ENCODE peak calls at places on chromosomes 5 and 9, in eight cellular contexts. Q is thyroid gland, K is fibroblast of pulmonary artery, H is fibroblast of lung, C is AG04449, E is OCI-LY7, N is A549, F is spleen. A is an unnamed sample.

GRCh38 chr5:2866622-2867372 is 115.3 kb upstream of the IRX2 start:
- DNase-seq in C (no peak), H (no peak), Q (no peak), F (no peak), E (no peak), N (no peak), K (no peak), A (no peak)

GRCh38 chr9:108582716-108583115 is 273.1 kb downstream of the ACTL7B start:
- DNase-seq in C (no peak), H (no peak), E (no peak), N (no peak), K (no peak), F (no peak), Q (no peak), A (no peak)

GRCh38 chr9:134057751-134058701 is 9.8 kb downstream of the BRD3 start:
- DNase-seq in N (no peak), C (no peak), Q (peak), E (no peak), F (peak), K (no peak), H (no peak), A (no peak)

GRCh38 chr9:127723450-127723849 is 7.6 kb downstream of the TTC16 start:
- DNase-seq in C (no peak), K (peak), E (no peak), Q (peak), F (no peak), N (no peak), H (peak), A (no peak)

GRCh38 chr5:148011407-148012124 is 52.2 kb upstream of the SPINK5 start:
- DNase-seq in E (no peak), K (peak), Q (no peak), N (no peak), F (no peak), C (no peak), H (peak), A (no peak)

GRCh38 chr5:35069188-35069587 is 21.4 kb upstream of the AGXT2 start:
- DNase-seq in E (no peak), H (no peak), Q (no peak), F (no peak), N (no peak), K (no peak), C (no peak), A (no peak)

GRCh38 chr9:6239694-6240093 is 24.1 kb downstream of the IL33 start:
- DNase-seq in F (no peak), H (no peak), N (no peak), Q (no peak), C (no peak), E (no peak), K (peak), A (no peak)

GRCh38 chr9:129613520-129614175 is 7.3 kb downstream of the C9orf50 start:
- DNase-seq in E (no peak), C (no peak), K (no peak), H (no peak), Q (peak), F (no peak), N (no peak), A (peak)

GRCh38 chr5:68260455-68260854 is 44.9 kb downstream of the PIK3R1 start:
- DNase-seq in H (no peak), Q (no peak), E (no peak), F (no peak), N (no peak), K (no peak), C (no peak), A (no peak)

GRCh38 chr5:68264024-68264956 is 48.7 kb downstream of the PIK3R1 start:
- DNase-seq in C (no peak), K (peak), Q (no peak), F (no peak), N (no peak), H (peak), E (no peak), A (no peak)

GRCh38 chr5:68258531-68258930 is 43.0 kb downstream of the PIK3R1 start:
- DNase-seq in N (no peak), F (no peak), K (no peak), E (no peak), Q (no peak), H (no peak), C (no peak), A (no peak)

GRCh38 chr5:68259696-68260095 is 44.1 kb downstream of the PIK3R1 start:
- DNase-seq in K (no peak), N (no peak), C (no peak), F (no peak), H (no peak), Q (no peak), E (no peak), A (no peak)

GRCh38 chr5:68261174-68262021 is 45.8 kb downstream of the PIK3R1 start:
- DNase-seq in K (peak), H (peak), E (no peak), N (no peak), C (no peak), Q (no peak), F (no peak), A (no peak)
- TF ChIP-seq CTCF in K (peak), H (peak), E (peak), N (no peak), C (no peak), Q (no peak), F (no peak), A (no peak)

DNA sequence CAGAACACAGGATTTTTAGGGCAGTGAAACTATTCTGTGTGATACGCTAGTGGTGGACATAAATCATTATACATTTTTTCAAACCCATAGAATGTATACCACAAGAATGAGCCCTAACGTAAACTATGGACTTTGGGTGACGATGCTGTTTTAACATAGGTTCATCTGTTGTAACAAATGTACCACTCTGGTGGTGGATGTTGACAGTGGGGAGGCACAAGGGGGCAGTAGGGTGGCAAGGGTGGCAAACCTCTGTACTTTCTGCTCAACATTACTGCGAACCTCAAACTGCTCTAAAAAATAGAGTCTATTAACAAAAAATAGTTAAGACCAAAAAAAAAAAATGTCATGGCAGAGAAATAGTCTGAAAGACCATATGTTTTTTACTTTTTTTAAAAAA is 9.1 kb upstream of the MVB12B start:
- DNase-seq in E (no peak), N (no peak), K (no peak), C (no peak), F (no peak), Q (no peak), H (no peak), A (no peak)
- TF ChIP-seq CTCF in E (peak), N (no peak), K (peak), C (peak), F (no peak), Q (peak), H (peak), A (no peak)

DNA sequence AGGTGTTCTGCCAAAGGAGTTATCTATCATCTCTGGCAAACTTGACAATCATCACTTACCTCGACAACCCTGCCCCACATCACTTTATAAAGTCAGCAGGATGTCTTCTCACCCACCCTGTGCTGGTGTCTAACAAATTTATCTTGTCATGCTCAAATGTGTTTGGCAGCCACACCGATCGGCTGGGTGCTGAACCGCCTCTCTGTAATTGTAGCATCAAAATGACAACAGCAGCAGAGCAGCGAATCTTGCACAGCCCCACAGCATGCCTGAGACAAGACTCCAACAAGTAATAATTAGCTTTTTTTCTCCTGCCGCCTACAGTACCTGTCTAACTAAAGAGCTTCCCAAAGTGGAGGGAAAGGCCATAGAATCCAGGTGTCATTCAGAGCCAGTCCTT is 176.2 kb downstream of the NR3C1 start:
- DNase-seq in F (no peak), Q (no peak), H (no peak), C (no peak), K (no peak), N (no peak), E (no peak), A (no peak)
- TF ChIP-seq CTCF in F (no peak), Q (no peak), H (no peak), C (no peak), K (no peak), N (no peak), E (no peak), A (no peak)

GRCh38 chr5:42915306-42915866 is 103.7 kb upstream of the SELENOP start:
- DNase-seq in F (no peak), C (no peak), E (no peak), N (no peak), Q (no peak), H (no peak), K (no peak), A (no peak)

GRCh38 chr5:42908086-42908485 is 96.4 kb upstream of the SELENOP start:
- DNase-seq in H (no peak), E (no peak), K (no peak), C (no peak), Q (no peak), N (no peak), F (no peak), A (no peak)

GRCh38 chr5:42908509-42909488 is 97.1 kb upstream of the SELENOP start:
- DNase-seq in K (peak), C (peak), N (peak), H (peak), Q (peak), E (peak), F (peak), A (peak)

GRCh38 chr5:42912184-42912766 is 100.6 kb upstream of the SELENOP start:
- DNase-seq in K (peak), E (peak), C (no peak), Q (no peak), H (peak), F (no peak), N (peak), A (no peak)
- TF ChIP-seq CTCF in K (peak), E (peak), C (peak), Q (no peak), H (peak), F (peak), N (peak), A (no peak)

A was measured in nephron progenitor cell.